ENCODE peak calls at places on chromosomes 7 and 10, in eight cellular contexts. L is upper lobe of left lung, I is kidney, D is cardiac muscle cell, W is AG09309, K is PC-9, T is ovary, B is brain microvascular endothelial cell. G is an unnamed sample.

GRCh38 chr10:13382759-13383753 is 35.0 kb upstream of the SEPHS1 start:
- DNase-seq in L (peak), I (peak), D (no peak), W (no peak), K (peak), T (no peak), B (no peak), G (no peak)

GRCh38 chr10:75108684-75109458 is 2.6 kb upstream of the SAMD8 start:
- DNase-seq in L (peak), I (no peak), D (peak), W (no peak), K (peak), T (no peak), B (no peak), G (no peak)

GRCh38 chr7:138907849-138908248 is 73.3 kb downstream of the KIAA1549 start:
- DNase-seq in L (no peak), I (no peak), D (no peak), W (no peak), K (no peak), T (no peak), B (no peak), G (no peak)

GRCh38 chr7:94374721-94375120 is 20.0 kb upstream of the COL1A2 start:
- DNase-seq in L (no peak), I (no peak), D (no peak), W (no peak), K (no peak), T (no peak), B (no peak), G (no peak)

GRCh38 chr7:107614425-107614824 is 34.4 kb downstream of the BCAP29 start:
- DNase-seq in L (no peak), I (no peak), D (no peak), W (peak), K (no peak), T (no peak), B (peak), G (peak)

GRCh38 chr7:141654551-141654950 is 47.4 kb downstream of the DENND11 start:
- DNase-seq in L (peak), I (no peak), D (peak), W (peak), K (peak), T (no peak), B (peak), G (peak)

GRCh38 chr7:94284120-94284519 is 110.6 kb upstream of the COL1A2 start:
- DNase-seq in L (no peak), I (no peak), D (no peak), W (no peak), K (no peak), T (no peak), B (no peak), G (no peak)

GRCh38 chr7:5302577-5302976 is 19.8 kb downstream of the SLC29A4 start:
- DNase-seq in L (no peak), I (no peak), D (no peak), W (no peak), K (no peak), T (no peak), B (no peak), G (no peak)

GRCh38 chr7:151137841-151138540 is 29.5 kb downstream of the GBX1 start:
- DNase-seq in L (no peak), I (peak), D (peak), W (no peak), K (no peak), T (no peak), B (no peak), G (no peak)

DNA sequence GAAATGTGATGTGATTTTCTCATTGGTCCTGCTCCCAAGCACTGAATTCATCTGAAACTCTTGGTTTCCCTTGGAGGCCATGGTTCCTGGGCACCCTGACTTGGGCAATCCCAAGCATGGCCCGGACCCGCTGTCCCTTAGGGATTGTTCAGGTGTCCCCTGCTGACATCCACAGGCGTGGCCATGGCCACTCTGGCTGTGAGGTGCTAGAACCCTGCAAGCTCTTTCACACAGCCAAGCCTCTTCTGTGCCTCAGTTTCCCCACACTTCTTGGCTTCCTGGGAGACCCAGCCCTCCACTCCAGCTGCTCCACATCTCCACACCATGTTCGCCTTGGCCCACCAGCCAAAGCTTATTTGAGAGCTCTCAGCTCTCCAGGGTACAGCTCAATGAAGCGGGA is 12.0 kb upstream of the AZGP1 start:
- DNase-seq in L (no peak), I (no peak), D (no peak), W (no peak), K (no peak), T (no peak), B (no peak), G (no peak)
- TF ChIP-seq CTCF in L (no peak), I (no peak), D (no peak), W (no peak), K (no peak), T (no peak), B (no peak), G (no peak)

GRCh38 chr10:116737582-116738358 is 4.6 kb downstream of the HSPA12A start:
- DNase-seq in L (no peak), I (no peak), D (no peak), W (no peak), K (no peak), T (peak), B (no peak), G (no peak)
- TF ChIP-seq CTCF in L (no peak), I (peak), D (peak), W (peak), K (peak), T (no peak), B (peak), G (peak)

GRCh38 chr7:102195361-102195760 is 91.3 kb upstream of the SH2B2 start:
- DNase-seq in L (no peak), I (no peak), D (no peak), W (no peak), K (no peak), T (no peak), B (no peak), G (no peak)
- TF ChIP-seq CTCF in L (no peak), I (no peak), D (no peak), W (no peak), K (no peak), T (no peak), B (no peak), G (no peak)

GRCh38 chr10:624605-625334 is 64.7 kb downstream of the DIP2C start:
- DNase-seq in L (no peak), I (peak), D (peak), W (no peak), K (peak), T (peak), B (peak), G (no peak)
- TF ChIP-seq CTCF in L (no peak), I (no peak), D (no peak), W (no peak), K (no peak), T (no peak), B (no peak), G (no peak)

GRCh38 chr10:44787480-44788075 is 123.6 kb upstream of the TMEM72 start:
- DNase-seq in L (no peak), I (no peak), D (no peak), W (no peak), K (no peak), T (no peak), B (no peak), G (no peak)
- TF ChIP-seq CTCF in L (no peak), I (no peak), D (no peak), W (no peak), K (no peak), T (no peak), B (no peak), G (no peak)

DNA sequence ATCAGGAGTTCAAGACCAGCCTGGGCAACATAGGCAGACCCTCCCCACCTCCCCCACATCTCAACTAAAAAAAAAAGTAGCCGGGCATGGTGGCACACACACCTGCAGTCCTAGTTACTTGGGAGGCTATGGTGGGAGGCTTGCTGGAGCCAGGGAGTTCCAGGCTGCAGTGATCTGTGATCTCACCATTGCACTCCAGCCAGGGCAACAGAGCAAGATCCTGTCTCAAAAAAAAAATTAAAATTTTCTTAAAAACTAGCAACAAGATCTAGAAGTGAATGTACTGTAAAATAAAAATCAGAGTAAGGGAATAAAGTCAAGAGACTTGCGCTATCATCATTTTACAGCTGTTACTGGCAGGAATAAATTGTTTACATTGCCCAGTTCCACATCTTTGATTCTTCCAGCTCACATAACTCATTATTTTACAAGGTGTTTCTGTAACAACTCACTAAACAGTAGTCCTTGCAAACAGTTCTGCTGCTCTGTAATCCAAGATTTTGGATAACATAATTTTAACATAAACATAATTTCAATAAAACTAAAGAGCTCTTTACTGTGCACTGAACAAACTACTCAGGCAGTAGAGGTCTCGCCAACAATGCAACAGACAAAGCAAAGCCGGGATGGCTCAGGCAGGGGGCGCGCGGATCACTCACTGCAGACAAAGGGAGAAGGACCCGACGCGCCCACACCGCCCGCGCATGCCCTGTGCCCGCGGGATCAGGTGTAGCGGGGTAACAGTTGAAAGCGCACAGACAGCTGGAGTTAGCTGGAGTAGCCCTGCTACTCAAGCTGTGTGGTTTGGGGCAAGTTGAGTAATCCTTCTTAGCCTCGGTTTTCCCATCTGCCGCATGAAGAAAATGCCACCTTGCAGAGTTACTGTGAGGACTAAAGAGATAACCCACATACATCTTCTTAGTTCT is 73.3 kb upstream of the NFE2L3 start:
- DNase-seq in L (peak), I (peak), D (peak), W (no peak), K (peak), T (peak), B (peak), G (no peak)
- TF ChIP-seq CTCF in L (peak), I (no peak), D (peak), W (peak), K (no peak), T (no peak), B (peak), G (peak)

GRCh38 chr10:113297226-113297625 is 255.6 kb upstream of the HABP2 start:
- DNase-seq in L (no peak), I (no peak), D (no peak), W (peak), K (peak), T (no peak), B (peak), G (no peak)
- TF ChIP-seq CTCF in L (no peak), I (no peak), D (no peak), W (no peak), K (no peak), T (no peak), B (peak), G (no peak)

GRCh38 chr10:45432113-45432512 is 58.1 kb downstream of the ALOX5 start:
- DNase-seq in L (no peak), I (no peak), D (no peak), W (no peak), K (no peak), T (no peak), B (no peak), G (no peak)
- TF ChIP-seq CTCF in L (no peak), I (no peak), D (no peak), W (no peak), K (no peak), T (no peak), B (no peak), G (no peak)

GRCh38 chr10:92787557-92788152 is 60.7 kb upstream of the EXOC6 start:
- DNase-seq in L (no peak), I (no peak), D (no peak), W (no peak), K (no peak), T (no peak), B (no peak), G (no peak)
- TF ChIP-seq CTCF in L (no peak), I (no peak), D (no peak), W (no peak), K (no peak), T (no peak), B (no peak), G (no peak)

DNA sequence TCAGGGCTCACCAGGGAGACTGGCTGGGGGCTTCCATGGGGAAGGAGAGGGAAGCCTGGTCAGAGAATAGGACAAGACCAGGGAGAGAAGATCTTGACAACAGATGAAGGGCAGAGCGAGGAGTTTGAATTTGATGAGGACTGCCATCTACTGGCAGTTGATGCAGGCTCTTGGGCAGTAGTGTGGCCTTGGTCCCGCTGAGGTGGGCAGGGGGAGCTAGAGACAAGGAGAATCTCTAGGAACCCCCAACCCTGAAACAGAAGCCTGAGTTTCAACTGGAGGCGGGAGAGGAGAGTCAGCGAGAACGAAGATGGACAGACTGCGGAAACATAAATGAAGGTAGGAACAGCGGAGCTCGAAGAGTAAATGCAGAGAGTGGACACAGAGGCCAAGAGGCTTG is 81.0 kb downstream of the PPP1R3C start:
- DNase-seq in L (no peak), I (peak), D (peak), W (peak), K (peak), T (peak), B (peak), G (peak)
- TF ChIP-seq CTCF in L (peak), I (peak), D (peak), W (peak), K (peak), T (peak), B (peak), G (peak)